ENCODE peak calls at places on chromosomes 16 and 17, in four cellular contexts. One of them, this sample, is unnamed.

GRCh38 chr17:38431343-38432145 is 3.3 kb downstream of the ARHGAP23 start:
- DNase-seq in K562: no peak
- DNase-seq in SK-N-SH: no peak
- DNase-seq in HepG2: no peak
- DNase-seq in this sample: no peak

GRCh38 chr16:14148569-14148968 is 77.5 kb downstream of the MRTFB start:
- DNase-seq in K562: no peak
- DNase-seq in SK-N-SH: no peak
- DNase-seq in HepG2: no peak
- DNase-seq in this sample: no peak

GRCh38 chr17:56793947-56794346 is 39.8 kb downstream of the C17orf67 start:
- DNase-seq in K562: no peak
- DNase-seq in SK-N-SH: no peak
- DNase-seq in HepG2: no peak
- DNase-seq in this sample: no peak

GRCh38 chr17:46117850-46118696 is 75.2 kb downstream of the KANSL1 start:
- DNase-seq in K562: no peak
- DNase-seq in SK-N-SH: no peak
- DNase-seq in HepG2: no peak
- DNase-seq in this sample: no peak

GRCh38 chr17:28842282-28843012 is at the start of gene FAM222B:
- DNase-seq in K562: peak
- DNase-seq in SK-N-SH: peak
- DNase-seq in HepG2: peak
- DNase-seq in this sample: peak

GRCh38 chr17:6677158-6677831 is 25.7 kb downstream of the C17orf100 start:
- DNase-seq in K562: no peak
- DNase-seq in SK-N-SH: no peak
- DNase-seq in HepG2: peak
- DNase-seq in this sample: no peak

GRCh38 chr16:55088098-55088497 is 157.4 kb downstream of the IRX5 start:
- DNase-seq in K562: no peak
- DNase-seq in SK-N-SH: no peak
- DNase-seq in HepG2: no peak
- DNase-seq in this sample: no peak

GRCh38 chr17:60388742-60389141 is 3.2 kb downstream of the USP32 start:
- DNase-seq in K562: peak
- DNase-seq in SK-N-SH: no peak
- DNase-seq in HepG2: no peak
- DNase-seq in this sample: no peak

GRCh38 chr17:55510986-55511721 is at the start of gene SMIM36:
- DNase-seq in K562: no peak
- DNase-seq in SK-N-SH: no peak
- DNase-seq in HepG2: no peak
- DNase-seq in this sample: no peak

GRCh38 chr17:27846042-27846655 is 45.8 kb upstream of the NOS2 start:
- DNase-seq in K562: no peak
- DNase-seq in SK-N-SH: no peak
- DNase-seq in HepG2: no peak
- DNase-seq in this sample: no peak

GRCh38 chr17:2054262-2054739 is 602 bp upstream of the HIC1 start:
- DNase-seq in K562: no peak
- DNase-seq in SK-N-SH: peak
- DNase-seq in HepG2: no peak
- DNase-seq in this sample: no peak

GRCh38 chr16:11994187-11995119 is 17.9 kb downstream of the SNX29 start:
- DNase-seq in K562: no peak
- DNase-seq in SK-N-SH: no peak
- DNase-seq in HepG2: peak
- DNase-seq in this sample: no peak

GRCh38 chr17:42748906-42749798 is 4.3 kb upstream of the EZH1 start:
- DNase-seq in K562: no peak
- DNase-seq in SK-N-SH: no peak
- DNase-seq in HepG2: no peak
- DNase-seq in this sample: no peak
- TF ChIP-seq MAX in K562: no peak
- TF ChIP-seq MAX in SK-N-SH: no peak
- TF ChIP-seq MAX in HepG2: no peak
- TF ChIP-seq MAX in this sample: no peak

GRCh38 chr17:31566247-31566991 is 174.9 kb downstream of the RAB11FIP4 start:
- DNase-seq in K562: no peak
- DNase-seq in SK-N-SH: no peak
- DNase-seq in HepG2: no peak
- DNase-seq in this sample: no peak
- TF ChIP-seq FOXJ3 in K562: no peak
- TF ChIP-seq FOXJ3 in SK-N-SH: no peak
- TF ChIP-seq FOXJ3 in HepG2: no peak
- TF ChIP-seq FOXJ3 in this sample: no peak

GRCh38 chr16:79212114-79212791 is 388.3 kb downstream of the MAF start:
- DNase-seq in K562: no peak
- DNase-seq in SK-N-SH: no peak
- DNase-seq in HepG2: no peak
- DNase-seq in this sample: no peak
- TF ChIP-seq MAX in K562: no peak
- TF ChIP-seq MAX in SK-N-SH: no peak
- TF ChIP-seq MAX in HepG2: no peak
- TF ChIP-seq MAX in this sample: no peak

DNA sequence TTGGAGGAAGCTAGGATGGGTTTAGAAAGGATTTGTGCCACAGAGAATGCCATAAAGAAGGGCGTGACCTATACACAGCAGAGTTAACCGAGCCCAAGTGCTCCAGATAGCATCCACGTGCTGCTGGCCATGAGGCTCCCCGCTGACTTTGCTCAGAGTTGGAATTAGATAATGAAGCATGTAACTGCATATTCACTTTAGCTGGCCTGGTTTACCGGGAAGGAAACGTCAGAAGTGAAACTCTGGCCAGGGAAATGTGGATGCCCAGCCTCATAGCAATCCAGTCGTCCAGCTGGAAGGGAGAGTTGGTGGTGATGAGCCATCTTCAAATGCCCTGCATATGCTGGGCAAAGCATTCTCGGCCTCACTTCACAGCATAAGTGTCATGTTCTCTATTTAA is 6.1 kb downstream of the KRT35 start:
- DNase-seq in K562: no peak
- DNase-seq in SK-N-SH: no peak
- DNase-seq in HepG2: no peak
- DNase-seq in this sample: no peak
- TF ChIP-seq FOXJ3 in K562: no peak
- TF ChIP-seq FOXJ3 in SK-N-SH: no peak
- TF ChIP-seq FOXJ3 in HepG2: no peak
- TF ChIP-seq FOXJ3 in this sample: no peak

GRCh38 chr16:79175286-79176057 is 425.1 kb downstream of the MAF start:
- DNase-seq in K562: no peak
- DNase-seq in SK-N-SH: no peak
- DNase-seq in HepG2: no peak
- DNase-seq in this sample: no peak
- TF ChIP-seq MAX in K562: no peak
- TF ChIP-seq MAX in SK-N-SH: no peak
- TF ChIP-seq MAX in HepG2: no peak
- TF ChIP-seq MAX in this sample: no peak

GRCh38 chr16:20626971-20627370 is 50.8 kb upstream of the ACSM2B start:
- DNase-seq in K562: no peak
- DNase-seq in SK-N-SH: no peak
- DNase-seq in HepG2: no peak
- DNase-seq in this sample: no peak
- TF ChIP-seq FOXJ3 in K562: no peak
- TF ChIP-seq FOXJ3 in SK-N-SH: no peak
- TF ChIP-seq FOXJ3 in HepG2: no peak
- TF ChIP-seq FOXJ3 in this sample: no peak

GRCh38 chr16:3123986-3124886 is 10.6 kb upstream of the ZNF213 start:
- DNase-seq in K562: peak
- DNase-seq in SK-N-SH: peak
- DNase-seq in HepG2: peak
- DNase-seq in this sample: peak
- TF ChIP-seq MAX in K562: peak
- TF ChIP-seq MAX in SK-N-SH: peak
- TF ChIP-seq MAX in HepG2: peak
- TF ChIP-seq MAX in this sample: peak

GRCh38 chr16:68136515-68136914 is 51.3 kb downstream of the NFATC3 start:
- DNase-seq in K562: no peak
- DNase-seq in SK-N-SH: no peak
- DNase-seq in HepG2: no peak
- DNase-seq in this sample: no peak
- TF ChIP-seq FOXJ3 in K562: no peak
- TF ChIP-seq FOXJ3 in SK-N-SH: no peak
- TF ChIP-seq FOXJ3 in HepG2: no peak
- TF ChIP-seq FOXJ3 in this sample: no peak

DNA sequence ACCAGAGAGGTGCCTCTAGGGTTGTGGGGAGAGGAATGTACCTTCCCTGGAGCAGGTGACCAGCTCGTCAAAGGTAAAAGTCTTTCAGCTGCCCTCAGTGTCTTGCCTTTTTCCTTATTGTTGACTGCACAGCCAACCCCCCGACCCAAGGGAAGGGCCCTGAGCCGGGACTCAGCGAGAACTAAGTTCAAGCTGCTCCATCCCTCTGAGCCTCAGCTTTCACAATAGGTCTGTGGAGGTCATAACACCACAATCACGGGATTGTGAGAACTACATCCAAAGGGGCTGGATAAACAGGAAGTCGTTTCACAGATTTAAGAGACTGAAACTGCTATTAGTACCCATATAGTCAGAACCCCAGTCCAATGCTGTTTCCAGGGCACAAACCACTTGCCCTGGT is 2.6 kb upstream of the KRT36 start:
- DNase-seq in K562: no peak
- DNase-seq in SK-N-SH: no peak
- DNase-seq in HepG2: no peak
- DNase-seq in this sample: no peak
- TF ChIP-seq MAX in K562: no peak
- TF ChIP-seq MAX in SK-N-SH: no peak
- TF ChIP-seq MAX in HepG2: no peak
- TF ChIP-seq MAX in this sample: no peak

GRCh38 chr17:53129863-53130262 is 692.9 kb upstream of the KIF2B start:
- DNase-seq in K562: no peak
- DNase-seq in SK-N-SH: no peak
- DNase-seq in HepG2: no peak
- DNase-seq in this sample: no peak
- TF ChIP-seq FOXJ3 in K562: no peak
- TF ChIP-seq FOXJ3 in SK-N-SH: no peak
- TF ChIP-seq FOXJ3 in HepG2: no peak
- TF ChIP-seq FOXJ3 in this sample: no peak